ENCODE peak calls at places on chromosomes 6 and 20, in five cellular contexts. I is psoas muscle; O is stimulated activated CD4-positive, alpha-beta T cell treated with anti-CD3 and anti-CD28 coated beads, Interleukin-1b, Interleukin-23, amount 100 ng/mL, for 1 hour; M is germinal center; G is activated CD8-positive, alpha-beta memory T cell treated with anti-CD3 and anti-CD28 coated beads for 1 hour. V is an unnamed sample.

GRCh38 chr6:90495216-90495817 is 91.6 kb downstream of the MAP3K7 start:
- DNase-seq in I (no peak), O (no peak), M (no peak), G (no peak), V (no peak)

GRCh38 chr20:51012357-51012756 is 10.6 kb downstream of the KCNG1 start:
- DNase-seq in I (no peak), O (no peak), M (no peak), G (no peak), V (no peak)

GRCh38 chr6:87155920-87156600 is 695 bp downstream of the ZNF292 start:
- DNase-seq in I (peak; percentile 60), O (no peak), M (peak; percentile 28), G (peak; percentile 19), V (peak; percentile 63)

GRCh38 chr6:13614126-13614925 is 809 bp upstream of the NOL7 start:
- DNase-seq in I (peak; percentile 74), O (no peak), M (peak; percentile 5), G (peak; percentile 12), V (no peak)

GRCh38 chr20:9407805-9408421 is 106.5 kb upstream of the LAMP5 start:
- DNase-seq in I (no peak), O (no peak), M (peak; percentile 46), G (no peak), V (peak; percentile 86)

GRCh38 chr20:17457064-17457463 is 74.1 kb downstream of the BFSP1 start:
- DNase-seq in I (no peak), O (no peak), M (no peak), G (no peak), V (no peak)

GRCh38 chr6:134640975-134641429 is 308.9 kb downstream of the ALDH8A1 start:
- DNase-seq in I (peak; percentile 86), O (peak; percentile 52), M (peak; percentile 60), G (peak; percentile 47), V (peak; percentile 81)

GRCh38 chr6:92243315-92243714 is 1176.0 kb downstream of the EPHA7 start:
- DNase-seq in I (no peak), O (no peak), M (no peak), G (no peak), V (no peak)

GRCh38 chr6:43972915-43973304 is 154.3 kb downstream of the MRPL14 start:
- DNase-seq in I (peak; percentile 94), O (no peak), M (no peak), G (no peak), V (peak; percentile 94)

GRCh38 chr6:30331981-30332380 is 5.3 kb downstream of the TRIM39 start:
- DNase-seq in I (no peak), O (no peak), M (no peak), G (no peak), V (no peak)

GRCh38 chr6:43910638-43911353 is 140.8 kb downstream of the VEGFA start:
- DNase-seq in I (peak; percentile 22), O (no peak), M (no peak), G (no peak), V (no peak)

GRCh38 chr6:33607126-33607783 is 13.9 kb upstream of the ITPR3 start:
- DNase-seq in I (no peak), O (no peak), M (no peak), G (no peak), V (no peak)